ENCODE peak calls at places on chromosome 11, in seven cellular contexts. X, E, R, S, L, Z and Y are unnamed samples.

GRCh38 chr11:9787260-9787659 is 123.4 kb downstream of the SWAP70 start:
- DNase-seq in E (no peak), Z (no peak), R (no peak), S (no peak), X (no peak), L (no peak), Y (no peak)

GRCh38 chr11:65420506-65421203 is 1.9 kb upstream of the NEAT1 start:
- DNase-seq in E (peak; percentile 19), X (no peak), Z (no peak), L (no peak), R (no peak), S (no peak), Y (no peak)

GRCh38 chr11:45158210-45158644 is 11.8 kb downstream of the PRDM11 start:
- DNase-seq in S (no peak), Z (no peak), L (no peak), R (no peak), X (no peak), E (peak; percentile 59), Y (no peak)

GRCh38 chr11:9052316-9052715 is 39.1 kb downstream of the SCUBE2 start:
- DNase-seq in Z (no peak), E (no peak), L (no peak), X (no peak), R (no peak), S (no peak), Y (no peak)

GRCh38 chr11:36057372-36058045 is 113.6 kb downstream of the LDLRAD3 start:
- DNase-seq in Z (no peak), E (no peak), S (no peak), L (no peak), X (peak; percentile 70), R (no peak), Y (no peak)

GRCh38 chr11:122246885-122247284 is 130.9 kb upstream of the BLID start:
- DNase-seq in E (no peak), S (no peak), R (no peak), Z (no peak), X (no peak), L (no peak), Y (no peak)

GRCh38 chr11:909406-909805 is 1.2 kb downstream of the CHID1 start:
- DNase-seq in E (no peak), X (no peak), R (no peak), Z (no peak), L (no peak), S (no peak), Y (no peak)

GRCh38 chr11:35752115-35752514 is 89.5 kb downstream of the TRIM44 start:
- DNase-seq in Z (no peak), L (no peak), X (no peak), R (no peak), E (no peak), S (no peak), Y (no peak)

GRCh38 chr11:76048763-76049162 is 157.5 kb downstream of the WNT11 start:
- DNase-seq in Z (peak; percentile 17), E (no peak), X (no peak), S (peak; percentile 1), R (peak; percentile 32), L (no peak), Y (no peak)

GRCh38 chr11:18253778-18254338 is 5.4 kb upstream of the SAA2 start:
- DNase-seq in L (no peak), S (no peak), E (no peak), Z (no peak), R (no peak), X (no peak), Y (no peak)

GRCh38 chr11:124762077-124762623 is at the start of gene ESAM:
- DNase-seq in R (no peak), L (no peak), Z (peak; percentile 65), E (peak; percentile 80), X (no peak), S (peak; percentile 54), Y (no peak)

GRCh38 chr11:22666700-22667439 is 459 bp downstream of the GAS2 start:
- DNase-seq in Z (no peak), L (peak; percentile 5), X (no peak), E (peak; percentile 48), S (no peak), R (peak; percentile 39), Y (no peak)

GRCh38 chr11:45805305-45806071 is 539 bp downstream of the SLC35C1 start:
- DNase-seq in E (peak; percentile 55), Z (no peak), L (no peak), R (peak; percentile 26), S (no peak), X (no peak), Y (no peak)

GRCh38 chr11:61028135-61028729 is 56.8 kb downstream of the CD6 start:
- DNase-seq in X (no peak), S (no peak), Z (peak; percentile 24), E (no peak), R (no peak), L (no peak), Y (no peak)

GRCh38 chr11:76670475-76671235 is at the start of gene LRRC32:
- DNase-seq in E (peak; percentile 72), L (no peak), X (no peak), Z (peak; percentile 37), S (no peak), R (peak; percentile 38), Y (no peak)

GRCh38 chr11:75792127-75792731 is 22.8 kb upstream of the UVRAG start:
- DNase-seq in E (no peak), L (no peak), R (no peak), S (no peak), Z (no peak), X (no peak), Y (no peak)

GRCh38 chr11:44556735-44557409 is 8.6 kb upstream of the CD82 start:
- DNase-seq in X (peak; percentile 83), R (peak; percentile 43), E (peak; percentile 76), L (peak; percentile 69), Z (peak; percentile 67), S (peak; percentile 60), Y (no peak)

GRCh38 chr11:130846606-130847005 is 69.7 kb downstream of the SNX19 start:
- DNase-seq in L (no peak), Z (no peak), S (no peak), R (no peak), E (no peak), X (no peak), Y (peak; percentile 51)
- H3K27ac ChIP-seq in L (no peak overlapping the region), Z (no peak overlapping the region), S (no peak overlapping the region), R (no peak overlapping the region), E (no peak overlapping the region), X (no peak overlapping the region), Y (peak overlapping the region; percentile 97)

DNA sequence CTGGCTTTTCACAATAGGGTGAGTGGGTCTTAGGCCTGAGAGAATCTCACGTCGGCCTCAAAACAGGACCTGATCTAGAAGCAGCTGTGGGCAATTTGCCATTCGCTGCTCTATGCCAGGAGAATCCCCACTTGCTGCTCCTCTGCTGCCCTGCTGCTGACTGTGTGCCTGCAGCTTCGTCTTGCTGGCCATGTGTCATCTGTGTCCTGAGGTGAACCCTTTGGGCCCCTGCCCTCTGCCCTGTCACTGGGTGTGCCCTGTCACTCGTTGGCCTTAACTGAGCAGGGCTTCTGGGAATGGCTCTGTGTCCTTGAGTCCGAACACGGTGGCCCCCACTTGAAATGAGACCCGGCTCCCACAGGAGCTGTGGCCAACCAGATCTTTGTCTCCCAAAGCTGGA is 6.2 kb downstream of the NAA40 start:
- DNase-seq in L (peak; percentile 48), X (no peak), Z (no peak), R (no peak), E (no peak), S (no peak), Y (no peak)
- H3K27ac ChIP-seq in L (peak overlapping the region; percentile 79), X (peak overlapping the region; percentile 49), Z (no peak overlapping the region), R (no peak overlapping the region), E (peak overlapping the region; percentile 4), S (no peak overlapping the region), Y (no peak overlapping the region)

DNA sequence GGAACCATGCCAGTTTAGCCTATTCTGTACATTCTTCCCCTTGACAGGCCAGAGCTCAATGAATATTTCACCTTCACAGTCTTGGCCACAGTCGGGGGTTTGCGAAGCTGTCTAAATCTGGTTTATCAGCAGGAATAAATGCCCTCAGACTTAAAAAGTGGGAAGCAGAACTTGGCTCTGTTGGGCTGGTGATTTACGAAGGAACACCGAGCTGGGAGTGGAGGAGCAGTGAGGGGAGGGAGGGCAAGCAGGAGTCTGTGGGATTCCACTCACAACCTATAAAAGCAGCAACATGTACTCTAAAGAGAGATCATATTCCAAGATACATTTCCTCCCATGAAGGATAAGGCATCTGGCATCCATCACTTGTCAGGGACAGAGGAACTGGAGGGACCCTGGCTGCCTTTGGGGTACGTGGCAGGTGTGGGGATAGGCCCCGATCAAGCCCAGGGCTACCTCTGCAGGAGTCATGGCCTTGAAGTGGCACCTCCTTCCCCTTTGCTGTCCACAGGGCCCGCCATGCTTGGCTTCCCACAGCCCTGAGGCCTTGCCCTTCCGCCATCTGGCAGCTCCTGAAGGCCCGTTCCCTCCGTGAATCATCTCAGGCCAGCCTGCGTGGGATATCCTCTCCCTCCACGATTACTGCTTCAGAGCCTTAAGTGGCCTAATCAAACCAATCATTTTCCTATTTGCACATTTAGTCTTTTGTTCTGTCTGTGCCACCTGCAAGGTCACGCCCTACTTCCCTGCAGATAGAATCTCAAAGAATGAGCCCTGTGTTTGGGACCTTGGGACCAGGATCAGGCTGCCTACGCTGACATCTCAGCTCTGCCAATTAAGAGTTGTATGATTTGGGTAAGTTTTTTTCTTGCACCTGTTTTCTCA is 154.5 kb downstream of the ADAMTS15 start:
- DNase-seq in Z (no peak), R (no peak), X (no peak), S (no peak), L (no peak), E (no peak), Y (no peak)
- H3K27ac ChIP-seq in Z (no peak overlapping the region), R (no peak overlapping the region), X (no peak overlapping the region), S (no peak overlapping the region), L (no peak overlapping the region), E (no peak overlapping the region), Y (no peak overlapping the region)

GRCh38 chr11:104120493-104121200 is 43.3 kb downstream of the PDGFD start:
- DNase-seq in L (no peak), X (no peak), R (no peak), E (no peak), Z (no peak), S (no peak), Y (no peak)

GRCh38 chr11:104118105-104118762 is 45.7 kb downstream of the PDGFD start:
- DNase-seq in E (no peak), X (no peak), Z (no peak), R (no peak), S (no peak), L (no peak), Y (no peak)

GRCh38 chr11:104126464-104126863 is 37.5 kb downstream of the PDGFD start:
- DNase-seq in R (no peak), S (no peak), E (no peak), L (no peak), Z (no peak), X (no peak), Y (no peak)

GRCh38 chr11:104124979-104125378 is 39.0 kb downstream of the PDGFD start:
- DNase-seq in Z (no peak), S (no peak), X (no peak), R (no peak), E (no peak), L (no peak), Y (no peak)

DNA sequence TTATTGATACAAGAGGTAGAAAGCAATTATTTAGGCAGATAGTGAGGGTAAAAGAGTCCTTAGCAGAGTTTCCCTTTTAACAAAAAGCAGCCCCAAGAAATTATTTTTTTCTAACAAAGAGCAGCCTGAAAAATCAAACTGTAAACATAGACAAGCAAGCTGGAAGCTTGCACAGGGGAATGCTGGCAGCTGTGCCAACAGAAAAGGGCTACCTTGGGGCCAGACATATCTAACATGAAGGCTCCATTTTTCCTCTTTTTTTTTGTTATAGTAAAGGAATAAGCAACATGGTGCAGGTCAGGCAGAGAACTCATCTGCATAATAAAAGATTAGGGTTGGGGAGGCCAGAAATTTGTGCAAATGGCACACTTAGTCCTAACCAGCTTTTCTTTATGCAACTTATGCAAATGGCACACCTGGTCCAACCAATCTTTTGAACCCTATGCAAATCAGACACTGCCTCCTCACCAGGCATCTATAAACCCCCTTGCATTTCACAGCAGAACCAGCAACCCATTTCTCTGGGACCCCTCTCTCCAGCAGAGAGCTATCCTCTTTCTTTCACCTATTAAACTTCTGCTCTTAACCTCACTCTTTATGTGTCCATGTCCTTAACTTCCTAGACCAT is 41.8 kb downstream of the PDGFD start:
- DNase-seq in R (no peak), S (no peak), E (no peak), X (no peak), L (no peak), Z (no peak), Y (no peak)
- H3K27ac ChIP-seq in R (no peak overlapping the region), S (no peak overlapping the region), E (no peak overlapping the region), X (no peak overlapping the region), L (no peak overlapping the region), Z (no peak overlapping the region), Y (no peak overlapping the region)